ENCODE peak calls at places on chromosomes 16 and 17, in ten cellular contexts. T, D, K, J, Q, X, Y, H, W and E are unnamed samples.

GRCh38 chr17:55154101-55154500 is 110.7 kb upstream of the HLF start:
- DNase-seq in T (no peak), Q (no peak), J (no peak), W (no peak), D (no peak), Y (no peak), H (no peak), K (no peak), X (no peak), E (no peak)

GRCh38 chr17:49986396-49987289 is 8.4 kb downstream of the DLX3 start:
- DNase-seq in W (no peak), K (no peak), Q (no peak), Y (no peak), T (no peak), J (no peak), X (no peak), D (no peak), H (no peak), E (no peak)

GRCh38 chr17:57593739-57594462 is 151.2 kb downstream of the CCDC182 start:
- DNase-seq in K (no peak), D (no peak), Y (no peak), H (no peak), T (no peak), J (no peak), W (no peak), Q (no peak), X (no peak), E (no peak)

GRCh38 chr17:75350706-75351105 is 54.8 kb downstream of the GRB2 start:
- DNase-seq in J (peak), H (no peak), T (no peak), D (no peak), Y (no peak), K (no peak), W (no peak), Q (no peak), X (no peak), E (peak)

GRCh38 chr17:73787036-73787720 is 142.9 kb upstream of the SDK2 start:
- DNase-seq in X (no peak), Q (no peak), H (no peak), Y (no peak), K (no peak), J (peak), T (no peak), D (no peak), W (no peak), E (peak)

GRCh38 chr16:68147438-68147837 is 62.3 kb downstream of the NFATC3 start:
- DNase-seq in X (no peak), J (no peak), Y (no peak), W (no peak), H (peak), D (no peak), Q (peak), T (no peak), K (no peak), E (no peak)

GRCh38 chr16:1535391-1536291 is 2.2 kb downstream of the TMEM204 start:
- DNase-seq in Q (no peak), T (no peak), D (no peak), K (no peak), W (no peak), Y (no peak), H (no peak), X (no peak), J (no peak), E (peak)

GRCh38 chr16:11015607-11016006 is 71.2 kb downstream of the CLEC16A start:
- DNase-seq in Q (no peak), X (no peak), H (no peak), K (no peak), J (no peak), Y (no peak), T (no peak), W (no peak), D (no peak), E (no peak)

GRCh38 chr16:28597692-28598261 is 927 bp upstream of the SULT1A2 start:
- DNase-seq in K (peak), Y (no peak), H (no peak), X (no peak), W (peak), Q (no peak), J (peak), T (no peak), D (no peak), E (peak)

GRCh38 chr16:70768205-70768580 is 32.8 kb downstream of the VAC14 start:
- DNase-seq in X (no peak), H (no peak), Q (no peak), D (no peak), K (no peak), Y (no peak), J (no peak), W (no peak), T (no peak), E (no peak)

GRCh38 chr16:65122974-65123845 is 1.3 kb upstream of the CDH11 start:
- DNase-seq in D (no peak), T (peak), Y (no peak), J (peak), Q (no peak), H (peak), X (no peak), W (no peak), K (no peak), E (peak)

GRCh38 chr16:84484579-84485254 is 19.7 kb downstream of the MEAK7 start:
- DNase-seq in J (peak), Q (no peak), K (peak), D (no peak), T (peak), W (peak), Y (no peak), X (peak), H (peak), E (peak)

GRCh38 chr17:1179112-1179634 is 608 bp downstream of the ABR start:
- DNase-seq in H (no peak), Y (no peak), X (no peak), K (no peak), T (no peak), J (peak), D (no peak), Q (no peak), W (no peak), E (no peak)

GRCh38 chr16:81204794-81205680 is 33.5 kb upstream of the BCO1 start:
- DNase-seq in T (peak), K (peak), J (peak), W (no peak), D (no peak), Q (peak), Y (peak), X (peak), H (peak), E (peak)

GRCh38 chr17:49637050-49637449 is 40.8 kb downstream of the SPOP start:
- DNase-seq in T (peak), Q (no peak), W (no peak), J (no peak), Y (no peak), K (no peak), H (peak), D (no peak), X (no peak), E (no peak)

GRCh38 chr17:50359998-50360461 is 13.0 kb downstream of the MRPL27 start:
- DNase-seq in X (no peak), D (no peak), Y (no peak), Q (no peak), K (no peak), H (no peak), J (no peak), T (no peak), W (no peak), E (no peak)

GRCh38 chr17:10633738-10634379 is 23.2 kb downstream of the MYH3 start:
- DNase-seq in T (no peak), X (no peak), Q (no peak), W (no peak), H (no peak), D (no peak), J (no peak), Y (peak), K (no peak), E (no peak)

GRCh38 chr16:69937465-69937951 is 13.6 kb upstream of the CLEC18A start:
- DNase-seq in Y (no peak), X (no peak), Q (no peak), K (peak), H (peak), T (peak), J (peak), D (no peak), W (no peak), E (peak)

GRCh38 chr16:81237282-81237681 is 1.2 kb upstream of the BCO1 start:
- DNase-seq in Y (no peak), D (no peak), H (peak), K (no peak), Q (peak), W (no peak), T (peak), X (no peak), J (no peak), E (no peak)

GRCh38 chr16:72530434-72530833 is 358.5 kb upstream of the PMFBP1 start:
- DNase-seq in T (peak), J (no peak), W (no peak), D (no peak), K (no peak), X (no peak), H (peak), Y (no peak), Q (peak), E (peak)

GRCh38 chr16:86676216-86676800 is 98.0 kb downstream of the FOXL1 start:
- DNase-seq in K (no peak), Q (peak), D (peak), J (no peak), X (no peak), H (peak), W (no peak), Y (no peak), T (peak), E (no peak)

GRCh38 chr17:45824901-45825492 is 19.7 kb upstream of the SPPL2C start:
- DNase-seq in T (no peak), D (no peak), J (peak), X (no peak), Y (no peak), K (no peak), H (no peak), Q (no peak), W (no peak), E (no peak)

GRCh38 chr16:24771132-24771778 is 41.8 kb downstream of the TNRC6A start:
- DNase-seq in K (no peak), D (no peak), Y (no peak), X (no peak), J (no peak), H (peak), T (peak), Q (no peak), W (no peak), E (no peak)

GRCh38 chr17:17235212-17236174 is 1.5 kb downstream of the FLCN start:
- DNase-seq in K (peak), Y (no peak), J (no peak), T (peak), X (no peak), Q (peak), H (peak), D (no peak), W (peak), E (no peak)

GRCh38 chr16:2090819-2091721 is 43.3 kb downstream of the TSC2 start:
- DNase-seq in W (peak), H (peak), K (no peak), J (peak), T (peak), X (peak), D (peak), Q (no peak), Y (no peak), E (peak)

GRCh38 chr16:82156761-82157654 is 13.0 kb downstream of the MPHOSPH6 start:
- DNase-seq in Y (no peak), J (no peak), X (no peak), D (no peak), H (no peak), K (no peak), Q (no peak), T (peak), W (no peak), E (no peak)

GRCh38 chr16:9826630-9827029 is 355.6 kb downstream of the GRIN2A start:
- DNase-seq in Q (no peak), T (no peak), X (no peak), D (no peak), Y (no peak), W (no peak), J (no peak), H (no peak), K (no peak), E (no peak)

GRCh38 chr16:7303677-7304200 is 28.9 kb upstream of the RBFOX1 start:
- DNase-seq in Q (no peak), H (no peak), K (no peak), Y (no peak), J (peak), X (peak), W (no peak), T (no peak), D (no peak), E (peak)
- TF ChIP-seq EZH2 in Q (no peak), H (no peak), K (no peak), Y (no peak), J (peak), X (no peak), W (no peak), T (no peak), D (no peak), E (no peak)

GRCh38 chr16:13471478-13471877 is 448.5 kb upstream of the ERCC4 start:
- DNase-seq in Q (no peak), H (no peak), D (no peak), K (no peak), Y (no peak), T (no peak), W (no peak), X (no peak), J (no peak), E (no peak)
- H3K4me2 ChIP-seq in Q (no peak), H (no peak), D (no peak), K (no peak), Y (no peak), T (no peak), W (no peak), X (no peak), J (no peak), E (no peak)

GRCh38 chr17:37740861-37741260 is 4.0 kb downstream of the HNF1B start:
- DNase-seq in K (no peak), H (no peak), X (no peak), Q (no peak), D (no peak), W (no peak), Y (no peak), T (no peak), J (no peak), E (no peak)
- TF ChIP-seq CTCF in K (no peak), H (no peak), X (no peak), Q (no peak), D (no peak), W (no peak), Y (no peak), T (no peak), J (no peak), E (no peak)

DNA sequence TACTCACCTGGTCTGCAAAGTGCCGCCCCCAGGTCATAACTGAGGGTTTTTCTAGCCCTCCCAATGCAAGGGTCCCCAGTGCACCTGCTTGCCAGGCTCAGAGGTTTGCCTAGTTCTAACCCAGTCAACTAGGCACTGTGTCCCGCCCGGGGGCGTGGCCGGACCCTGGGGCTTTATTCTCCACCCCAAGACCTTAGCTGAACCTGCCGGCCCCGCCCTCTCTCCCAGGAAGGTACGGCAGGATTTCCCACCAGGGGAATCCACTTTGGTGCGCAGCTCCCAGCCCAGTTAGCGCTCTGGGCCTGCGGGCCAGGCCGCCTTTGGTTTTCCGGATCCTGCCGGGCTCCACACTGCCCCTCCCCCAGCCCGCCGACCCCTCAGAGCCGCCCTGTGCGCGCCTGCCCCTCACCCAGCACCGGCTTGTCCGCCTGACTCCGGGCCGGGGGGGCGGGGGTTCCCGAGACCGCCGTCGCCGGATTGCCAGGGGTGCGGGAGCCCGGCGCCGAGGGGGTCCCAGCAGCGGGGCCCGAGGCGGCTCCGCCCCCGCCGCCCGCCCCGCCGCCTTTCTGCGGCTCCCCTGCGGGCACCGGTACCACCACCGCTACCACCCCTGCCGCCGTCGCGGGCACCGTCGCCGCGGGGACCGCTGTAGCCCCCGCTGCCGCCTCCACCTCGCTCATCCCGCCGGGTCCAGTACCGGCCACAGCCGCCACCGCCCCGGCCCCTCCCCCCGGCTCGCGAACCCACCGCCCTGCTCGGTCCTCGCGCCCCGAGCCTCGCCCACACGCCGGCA is 422 bp downstream of the YBX2 start:
- DNase-seq in X (peak), W (peak), K (peak), Q (no peak), D (no peak), Y (no peak), T (no peak), H (no peak), J (peak), E (peak)
- TF ChIP-seq EZH2 in X (no peak), W (no peak), K (no peak), Q (no peak), D (no peak), Y (no peak), T (peak), H (no peak), J (no peak), E (no peak)

DNA sequence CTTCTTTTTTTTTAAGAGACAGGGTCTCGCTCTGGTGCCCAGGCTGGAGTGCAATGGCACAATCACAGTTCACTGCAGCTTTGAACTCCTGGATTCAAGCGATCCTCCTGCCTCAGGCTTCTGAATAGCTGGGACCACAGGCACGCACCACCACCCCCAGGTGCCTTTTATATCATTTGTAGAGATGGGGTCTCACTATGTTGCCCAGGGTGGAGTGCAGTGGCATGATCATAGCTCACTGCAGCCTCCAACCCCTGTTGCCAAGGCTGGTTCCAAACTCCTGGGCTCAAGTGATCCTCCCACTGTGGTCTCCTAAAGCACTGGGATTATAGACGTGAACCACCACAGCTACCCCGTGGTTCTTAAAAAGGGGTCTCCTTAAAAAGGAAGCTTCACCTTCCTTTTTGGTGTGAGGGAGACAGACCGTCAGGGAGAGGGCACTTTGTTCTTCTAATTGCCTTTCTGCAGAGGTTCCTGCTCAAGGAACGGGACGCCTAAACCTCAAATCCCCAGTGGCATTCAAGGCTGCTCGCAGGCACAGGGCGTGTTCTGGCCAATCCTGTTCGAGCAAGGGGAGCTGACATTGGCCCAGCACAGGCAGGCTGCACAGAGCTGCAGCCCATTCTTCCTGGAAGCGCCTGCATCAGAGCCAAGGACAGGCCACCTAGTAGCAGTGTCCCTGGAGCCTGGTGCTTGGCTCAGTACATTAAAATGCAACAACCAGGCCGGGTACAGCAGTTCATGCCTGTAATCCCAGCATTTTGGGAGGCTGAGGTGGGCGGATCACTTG is 72.0 kb upstream of the CREBBP start:
- DNase-seq in D (no peak), T (no peak), H (no peak), J (peak), Q (no peak), W (no peak), X (no peak), Y (no peak), K (no peak), E (peak)
- H3K4me2 ChIP-seq in D (no peak), T (peak), H (no peak), J (peak), Q (no peak), W (no peak), X (no peak), Y (no peak), K (no peak), E (no peak)

GRCh38 chr17:19766421-19767270 is 18.5 kb upstream of the ALDH3A1 start:
- DNase-seq in X (peak), Q (peak), H (peak), K (peak), W (peak), J (peak), T (peak), Y (no peak), D (no peak), E (peak)
- TF ChIP-seq CTCF in X (peak), Q (peak), H (peak), K (peak), W (peak), J (peak), T (peak), Y (peak), D (peak), E (peak)